ENCODE peak calls at places on chromosomes 6 and 20, in eight cellular contexts. Q is activated CD8-positive, alpha-beta memory T cell treated with anti-CD3 and anti-CD28 coated beads, Interleukin-2, amount 50 U/mL, for 48 hours; J is iPS DF 19.7; L is HAP-1; H is type B pancreatic cell; E is glomerular endothelial cell; O is cerebellum; M is NCI-H2029 treated with DMSO at 0.1 percent for 48 hours. I is an unnamed sample.

GRCh38 chr6:41352907-41353306 is 17.5 kb downstream of the NCR2 start:
- DNase-seq in Q (peak), J (no peak), L (no peak), H (peak), E (no peak), O (no peak), M (no peak), I (no peak)

GRCh38 chr6:32972353-32973143 is 4.2 kb downstream of the BRD2 start:
- DNase-seq in Q (no peak), J (no peak), L (no peak), H (no peak), E (no peak), O (no peak), M (peak), I (no peak)

GRCh38 chr6:15352229-15352628 is 106.4 kb downstream of the JARID2 start:
- DNase-seq in Q (no peak), J (no peak), L (no peak), H (no peak), E (no peak), O (no peak), M (no peak), I (no peak)

GRCh38 chr6:151269318-151269995 is 29.7 kb downstream of the AKAP12 start:
- DNase-seq in Q (no peak), J (no peak), L (no peak), H (no peak), E (peak), O (no peak), M (no peak), I (peak)

GRCh38 chr20:3677733-3678132 is 4.1 kb downstream of the ADAM33 start:
- DNase-seq in Q (no peak), J (no peak), L (no peak), H (no peak), E (no peak), O (no peak), M (no peak), I (no peak)

GRCh38 chr6:22875845-22876244 is 306.5 kb downstream of the HDGFL1 start:
- DNase-seq in Q (no peak), J (no peak), L (no peak), H (no peak), E (no peak), O (no peak), M (no peak), I (no peak)

GRCh38 chr6:40888456-40888990 is 150.5 kb downstream of the UNC5CL start:
- DNase-seq in Q (no peak), J (no peak), L (no peak), H (no peak), E (no peak), O (no peak), M (no peak), I (no peak)

GRCh38 chr6:72283571-72283970 is 338.3 kb upstream of the KCNQ5 start:
- DNase-seq in Q (no peak), J (no peak), L (no peak), H (no peak), E (no peak), O (no peak), M (no peak), I (no peak)

GRCh38 chr6:54617730-54618129 is 228.8 kb upstream of the FAM83B start:
- DNase-seq in Q (no peak), J (no peak), L (no peak), H (no peak), E (peak), O (no peak), M (no peak), I (peak)

GRCh38 chr20:41340327-41341055 is at the start of gene LPIN3:
- DNase-seq in Q (peak), J (peak), L (peak), H (peak), E (no peak), O (no peak), M (peak), I (peak)

GRCh38 chr6:142355481-142356174 is 53.8 kb downstream of the ADGRG6 start:
- DNase-seq in Q (no peak), J (no peak), L (no peak), H (no peak), E (no peak), O (no peak), M (no peak), I (no peak)

GRCh38 chr6:44974511-44974910 is 353.6 kb upstream of the RUNX2 start:
- DNase-seq in Q (no peak), J (no peak), L (no peak), H (no peak), E (no peak), O (no peak), M (no peak), I (no peak)

GRCh38 chr20:23613676-23614075 is 8.0 kb upstream of the CST9 start:
- DNase-seq in Q (no peak), J (no peak), L (no peak), H (no peak), E (no peak), O (no peak), M (no peak), I (no peak)

GRCh38 chr6:47138046-47138445 is 95.9 kb upstream of the ADGRF1 start:
- DNase-seq in Q (no peak), J (no peak), L (no peak), H (no peak), E (no peak), O (no peak), M (no peak), I (peak)

I was measured in dermis microvascular lymphatic vessel endothelial cell.